ENCODE peak calls at places on chromosomes 4 and X, in four cellular contexts. A is activated CD4-positive, alpha-beta T cell treated with anti-CD3 and anti-CD28 coated beads, Interleukin-2, amount 50 U/mL, for 1 hour; F is OCI-LY7; J is H9. X is an unnamed sample.

GRCh38 chr4:108272046-108272445 is 103.3 kb upstream of the LEF1 start:
- DNase-seq in A (no peak), F (no peak), J (no peak), X (no peak)

GRCh38 chrX:102067966-102068723 is 57.3 kb upstream of the TCEAL2 start:
- DNase-seq in J (no peak), F (peak), A (peak), X (no peak)

GRCh38 chrX:15511563-15511962 is 11.0 kb downstream of the BMX start:
- DNase-seq in J (peak), A (no peak), F (no peak), X (no peak)

GRCh38 chrX:21721175-21721574 is 36.7 kb downstream of the SMPX start:
- DNase-seq in A (no peak), J (no peak), F (no peak), X (no peak)

GRCh38 chr4:7872264-7872771 is 67.3 kb downstream of the AFAP1 start:
- DNase-seq in F (no peak), J (no peak), A (no peak), X (no peak)

GRCh38 chr4:88738146-88738545 is 40.5 kb upstream of the NAP1L5 start:
- DNase-seq in A (no peak), F (no peak), J (no peak), X (no peak)

GRCh38 chr4:16967722-16968121 is 69.3 kb upstream of the LDB2 start:
- DNase-seq in F (no peak), J (no peak), A (no peak), X (no peak)

GRCh38 chr4:164531336-164531735 is 222.6 kb upstream of the SMIM31 start:
- DNase-seq in J (no peak), F (no peak), A (no peak), X (no peak)

GRCh38 chr4:79132826-79133225 is 193.0 kb downstream of the NAA11 start:
- DNase-seq in F (no peak), J (no peak), A (no peak), X (no peak)

GRCh38 chrX:37455381-37455780 is 106.2 kb downstream of the PRRG1 start:
- DNase-seq in J (no peak), A (no peak), F (no peak), X (no peak)